ENCODE peak calls at places on chromosomes 13 and 19, in six cellular contexts. T is GM12878; V is right cardiac atrium; M is brain microvascular endothelial cell; N is CD8-positive, alpha-beta memory T cell; W is left ventricle myocardium inferior. I is an unnamed sample.

GRCh38 chr13:105083986-105084385 is 1451.5 kb downstream of the EFNB2 start:
- DNase-seq in M (no peak), W (no peak), N (no peak), V (no peak), T (no peak), I (no peak)

GRCh38 chr13:21465710-21466160 is 6.6 kb upstream of the ZDHHC20 start:
- DNase-seq in T (no peak), N (no peak), M (no peak), W (no peak), V (no peak), I (no peak)

GRCh38 chr19:45142016-45142727 is 18.6 kb downstream of the NKPD1 start:
- DNase-seq in W (no peak), M (no peak), T (no peak), N (no peak), V (no peak), I (no peak)

GRCh38 chr13:73074101-73074500 is 15.3 kb downstream of the KLF5 start:
- DNase-seq in M (no peak), N (no peak), T (no peak), V (no peak), W (no peak), I (no peak)

GRCh38 chr13:75635101-75635620 is 969 bp upstream of the LMO7 start:
- DNase-seq in V (peak), N (peak), M (no peak), W (no peak), T (no peak), I (no peak)

GRCh38 chr19:46860846-46861690 is at the start of gene ARHGAP35:
- DNase-seq in T (no peak), W (no peak), N (peak), V (peak), M (no peak), I (no peak)

GRCh38 chr19:5281588-5281987 is 59.0 kb downstream of the PTPRS start:
- DNase-seq in T (no peak), M (no peak), V (peak), N (no peak), W (peak), I (no peak)

GRCh38 chr13:81872581-81872980 is 1531.7 kb upstream of the SPRY2 start:
- DNase-seq in V (no peak), T (no peak), W (no peak), M (no peak), N (no peak), I (no peak)

GRCh38 chr13:43908156-43909126 is 28.7 kb downstream of the LACC1 start:
- DNase-seq in N (peak), M (peak), T (no peak), V (no peak), W (no peak), I (no peak)

GRCh38 chr19:10138879-10139795 is 19.4 kb upstream of the EIF3G start:
- DNase-seq in W (no peak), T (no peak), M (no peak), V (no peak), N (no peak), I (no peak)

GRCh38 chr19:7736148-7736547 is 4.2 kb upstream of the CLEC4G start:
- DNase-seq in W (no peak), M (no peak), T (no peak), N (no peak), V (no peak), I (no peak)

GRCh38 chr13:48000559-48001126 is 430 bp downstream of the SUCLA2 start:
- DNase-seq in V (no peak), W (no peak), N (no peak), M (no peak), T (no peak), I (peak)

GRCh38 chr19:48400018-48400742 is 6.7 kb downstream of the GRIN2D start:
- DNase-seq in N (peak), W (peak), T (no peak), V (peak), M (peak), I (no peak)

GRCh38 chr13:73998631-73999030 is 135.6 kb downstream of the KLF12 start:
- DNase-seq in V (no peak), N (peak), W (no peak), T (no peak), M (no peak), I (no peak)

GRCh38 chr19:6425732-6426686 is 1.4 kb upstream of the KHSRP start:
- DNase-seq in V (peak), M (no peak), N (no peak), T (no peak), W (no peak), I (no peak)

GRCh38 chr19:56839665-56840451 is 668 bp downstream of the PEG3 start:
- DNase-seq in W (peak), V (peak), T (no peak), N (no peak), M (peak), I (no peak)

GRCh38 chr19:4310247-4311121 is 6.1 kb downstream of the FSD1 start:
- DNase-seq in W (no peak), V (no peak), M (no peak), T (no peak), N (no peak), I (no peak)

GRCh38 chr19:16190736-16191135 is 5.5 kb downstream of the FAM32A start:
- DNase-seq in M (no peak), N (no peak), W (no peak), V (no peak), T (no peak), I (no peak)

GRCh38 chr19:7211191-7211988 is 82.8 kb downstream of the INSR start:
- DNase-seq in W (peak), N (no peak), T (no peak), M (peak), V (peak), I (no peak)

GRCh38 chr13:48505597-48506091 is 27.2 kb downstream of the RCBTB2 start:
- DNase-seq in T (peak), W (no peak), V (no peak), M (no peak), N (peak), I (peak)

GRCh38 chr13:81683526-81683925 is 1342.6 kb upstream of the SPRY2 start:
- DNase-seq in M (no peak), N (no peak), V (no peak), T (no peak), W (no peak), I (no peak)

GRCh38 chr13:78609464-78610205 is 6.3 kb upstream of the POU4F1 start:
- DNase-seq in V (peak), T (no peak), W (no peak), M (no peak), N (no peak), I (no peak)

GRCh38 chr19:19900124-19900523 is 622 bp upstream of the ZNF93 start:
- DNase-seq in M (peak), W (no peak), V (no peak), T (no peak), N (no peak), I (no peak)

GRCh38 chr13:69857188-69857821 is 250.3 kb upstream of the ATXN8OS start:
- DNase-seq in M (no peak), T (peak), W (no peak), N (no peak), V (no peak), I (peak)

GRCh38 chr19:33257828-33258227 is 32.2 kb upstream of the SLC7A10 start:
- DNase-seq in W (no peak), V (no peak), T (no peak), M (no peak), N (no peak), I (no peak)

GRCh38 chr19:53076984-53077383 is 26.2 kb downstream of the ZNF160 start:
- DNase-seq in V (peak), M (peak), W (peak), N (no peak), T (no peak), I (no peak)

GRCh38 chr19:8388612-8388958 is 1.6 kb upstream of the RAB11B start:
- DNase-seq in M (no peak), W (no peak), T (no peak), V (no peak), N (no peak), I (no peak)

GRCh38 chr13:110250258-110250891 is 56.6 kb downstream of the COL4A1 start:
- DNase-seq in N (no peak), W (peak), M (peak), T (no peak), V (peak), I (no peak)

GRCh38 chr13:110457361-110457760 is 104.2 kb downstream of the RAB20 start:
- DNase-seq in N (no peak), M (no peak), V (no peak), W (no peak), T (no peak), I (no peak)

GRCh38 chr19:16338470-16339360 is 14.1 kb downstream of the KLF2 start:
- DNase-seq in W (no peak), M (peak), V (peak), N (peak), T (peak), I (no peak)

GRCh38 chr13:109215377-109215776 is 571.0 kb downstream of the IRS2 start:
- DNase-seq in W (no peak), T (no peak), N (no peak), V (no peak), M (no peak), I (no peak)

GRCh38 chr13:95222733-95223018 is 78.6 kb downstream of the ABCC4 start:
- DNase-seq in N (no peak), T (no peak), M (no peak), V (no peak), W (no peak), I (no peak)

GRCh38 chr19:15427350-15427700 is 8.5 kb upstream of the AKAP8L start:
- DNase-seq in M (no peak), N (no peak), V (no peak), T (no peak), W (no peak), I (no peak)

GRCh38 chr19:41604831-41605230 is 22.0 kb downstream of the CEACAM4 start:
- DNase-seq in M (no peak), V (no peak), T (no peak), N (no peak), W (no peak), I (no peak)

GRCh38 chr13:29905845-29906244 is 55.4 kb upstream of the UBL3 start:
- DNase-seq in W (no peak), V (peak), T (no peak), M (no peak), N (no peak), I (no peak)

GRCh38 chr13:53058077-53058660 is 29.6 kb downstream of the OLFM4 start:
- DNase-seq in M (no peak), V (no peak), W (no peak), N (no peak), T (no peak), I (no peak)

GRCh38 chr19:6723108-6723618 is 2.7 kb upstream of the C3 start:
- DNase-seq in M (no peak), V (peak), N (no peak), T (no peak), W (peak), I (no peak)

GRCh38 chr13:51831519-51831918 is 13.5 kb downstream of the TMEM272 start:
- DNase-seq in W (no peak), N (no peak), V (no peak), T (no peak), M (no peak), I (no peak)

GRCh38 chr13:51837016-51837415 is 8.0 kb downstream of the TMEM272 start:
- DNase-seq in W (no peak), N (no peak), T (no peak), M (no peak), V (no peak), I (no peak)

GRCh38 chr13:51833980-51834379 is 11.0 kb downstream of the TMEM272 start:
- DNase-seq in W (no peak), M (no peak), N (no peak), T (no peak), V (no peak), I (no peak)

GRCh38 chr13:51832471-51833152 is 12.4 kb downstream of the TMEM272 start:
- DNase-seq in W (no peak), N (peak), V (no peak), T (no peak), M (no peak), I (no peak)

GRCh38 chr13:51834581-51835158 is 10.3 kb downstream of the TMEM272 start:
- DNase-seq in T (no peak), N (no peak), V (no peak), W (no peak), M (no peak), I (no peak)
- H3K4me3 ChIP-seq in T (no peak), N (no peak), V (no peak), W (no peak), M (no peak), I (no peak)

GRCh38 chr13:101624210-101624922 is 171.9 kb downstream of the ITGBL1 start:
- DNase-seq in V (no peak), T (no peak), M (no peak), N (no peak), W (no peak), I (no peak)
- H3K4me3 ChIP-seq in V (no peak), T (peak), M (no peak), N (peak), W (no peak), I (no peak)

DNA sequence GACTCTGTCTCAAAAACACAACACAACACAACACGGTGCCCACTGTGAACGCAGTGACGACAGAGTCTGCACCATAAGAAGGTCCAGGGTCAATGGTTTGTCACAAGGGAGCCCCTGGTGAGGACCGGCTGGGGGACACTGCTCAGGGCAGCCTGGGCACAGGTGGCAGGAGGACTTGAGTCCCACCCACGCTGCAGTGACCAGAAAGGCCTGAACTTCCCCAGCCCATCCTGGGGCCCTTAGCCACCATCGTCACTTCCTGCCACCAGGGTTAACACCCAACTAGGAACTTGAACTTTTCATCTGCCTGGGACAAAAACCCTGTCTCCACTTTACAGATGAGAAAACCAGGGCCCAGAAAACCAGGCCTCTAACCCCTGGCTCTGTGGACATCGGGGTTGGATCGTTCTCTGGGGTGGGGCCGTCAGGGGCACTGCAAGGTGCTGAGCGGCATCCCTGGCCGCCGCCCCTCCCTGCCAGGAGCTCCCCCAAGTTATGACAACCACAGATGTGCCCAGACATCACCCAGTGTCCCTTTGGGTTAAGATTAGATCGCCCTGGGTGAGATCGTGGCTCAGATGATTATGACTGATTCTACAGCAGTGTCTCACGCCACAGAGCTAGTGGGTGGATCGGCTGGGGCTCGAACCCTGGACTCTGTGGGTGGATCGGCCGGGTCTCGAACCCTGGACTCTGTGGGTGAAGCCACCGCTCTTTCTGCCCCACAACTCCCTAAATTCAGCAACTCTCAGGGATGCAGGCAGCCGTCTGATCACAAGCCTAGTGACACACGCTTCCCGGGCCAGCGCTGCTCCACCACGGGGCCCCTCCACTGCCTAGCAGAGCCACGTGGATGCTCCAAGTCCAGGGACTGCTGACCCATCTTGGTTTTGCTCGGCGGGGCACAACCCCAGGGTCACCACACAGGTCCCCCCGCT is 14.0 kb downstream of the MOB3A start:
- DNase-seq in W (no peak), T (no peak), V (no peak), N (peak), M (no peak), I (no peak)
- H3K4me3 ChIP-seq in W (no peak), T (peak), V (no peak), N (peak), M (no peak), I (peak)

DNA sequence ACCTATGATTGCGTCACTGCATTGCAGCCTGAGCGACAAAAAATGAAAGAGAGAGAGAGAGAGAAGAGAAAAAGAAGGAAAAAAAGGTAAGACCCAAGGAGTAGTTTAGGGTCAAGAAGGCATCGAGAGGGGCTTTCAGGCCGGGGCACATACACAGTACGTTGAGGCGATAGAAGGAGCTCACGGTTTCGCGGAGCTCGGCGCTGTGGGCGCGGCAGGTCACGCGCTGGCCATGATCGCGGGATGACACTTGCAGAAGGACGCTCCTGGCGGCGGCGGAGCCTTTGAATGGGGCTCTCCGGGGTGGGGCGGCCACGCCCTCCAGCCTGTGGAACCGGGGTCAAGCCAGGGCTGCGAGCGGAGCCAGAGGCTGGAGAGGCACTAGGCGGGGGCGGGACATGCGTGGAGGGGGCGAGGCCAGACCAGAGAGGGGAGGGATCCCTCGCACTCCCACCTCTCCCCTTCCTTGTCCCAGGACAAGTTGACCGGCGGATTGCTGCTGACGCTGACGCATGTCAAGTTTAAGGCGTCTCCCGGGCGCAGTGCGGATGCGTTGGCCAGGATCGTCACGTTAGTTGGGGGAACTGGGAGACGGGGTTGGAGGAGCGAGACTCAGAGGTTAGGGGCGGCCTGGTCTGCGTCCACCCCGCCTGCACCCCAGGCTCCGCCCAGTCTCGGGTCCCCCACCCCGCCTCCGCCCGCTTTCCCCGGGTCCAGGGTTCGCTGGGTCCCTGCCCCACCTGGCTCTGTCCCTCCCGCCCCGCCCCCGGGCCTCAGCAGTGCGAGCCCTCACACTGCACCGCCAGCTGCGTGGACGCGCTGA is 6.9 kb downstream of the NPHS1 start:
- DNase-seq in V (peak), W (no peak), N (no peak), M (no peak), T (no peak), I (no peak)
- H3K4me3 ChIP-seq in V (peak), W (peak), N (no peak), M (no peak), T (no peak), I (no peak)

GRCh38 chr19:38265213-38265861 is 964 bp downstream of the SPINT2 start:
- DNase-seq in V (no peak), W (no peak), M (no peak), T (no peak), N (peak), I (no peak)

GRCh38 chr19:38267780-38268430 is 3.5 kb downstream of the SPINT2 start:
- DNase-seq in W (no peak), T (no peak), N (no peak), M (no peak), V (no peak), I (no peak)

GRCh38 chr19:38268539-38268938 is 4.2 kb downstream of the SPINT2 start:
- DNase-seq in T (no peak), M (no peak), N (no peak), W (no peak), V (no peak), I (no peak)

GRCh38 chr19:38266070-38266469 is 1.7 kb downstream of the SPINT2 start:
- DNase-seq in V (no peak), T (no peak), N (no peak), W (no peak), M (no peak), I (no peak)

GRCh38 chr19:38266981-38267597 is 2.7 kb downstream of the SPINT2 start:
- DNase-seq in V (no peak), M (peak), W (no peak), T (no peak), N (no peak), I (no peak)
- H3K4me3 ChIP-seq in V (no peak), M (no peak), W (no peak), T (no peak), N (no peak), I (no peak)

DNA sequence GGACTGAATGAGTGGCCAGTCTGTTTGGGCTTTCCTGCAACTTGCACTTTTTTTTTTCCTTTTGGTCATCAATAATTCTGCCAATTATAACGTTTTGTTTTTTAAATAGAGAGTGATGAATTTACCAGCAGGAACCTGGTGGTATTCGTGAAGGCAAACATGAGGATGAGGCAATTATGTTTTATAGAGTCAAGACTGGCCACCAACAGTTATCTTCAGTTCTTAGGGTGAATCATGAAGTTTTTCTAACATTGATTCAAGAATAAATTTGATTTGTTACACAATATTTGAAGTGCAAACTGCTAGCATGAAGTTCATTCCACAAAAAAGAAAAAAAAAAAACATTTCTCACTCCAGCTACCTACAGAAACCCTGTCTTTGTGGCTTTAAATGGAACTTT is 244.5 kb downstream of the SPRY2 start:
- DNase-seq in M (no peak), T (no peak), N (no peak), V (no peak), W (no peak), I (no peak)
- H3K4me3 ChIP-seq in M (no peak), T (no peak), N (no peak), V (no peak), W (no peak), I (no peak)

DNA sequence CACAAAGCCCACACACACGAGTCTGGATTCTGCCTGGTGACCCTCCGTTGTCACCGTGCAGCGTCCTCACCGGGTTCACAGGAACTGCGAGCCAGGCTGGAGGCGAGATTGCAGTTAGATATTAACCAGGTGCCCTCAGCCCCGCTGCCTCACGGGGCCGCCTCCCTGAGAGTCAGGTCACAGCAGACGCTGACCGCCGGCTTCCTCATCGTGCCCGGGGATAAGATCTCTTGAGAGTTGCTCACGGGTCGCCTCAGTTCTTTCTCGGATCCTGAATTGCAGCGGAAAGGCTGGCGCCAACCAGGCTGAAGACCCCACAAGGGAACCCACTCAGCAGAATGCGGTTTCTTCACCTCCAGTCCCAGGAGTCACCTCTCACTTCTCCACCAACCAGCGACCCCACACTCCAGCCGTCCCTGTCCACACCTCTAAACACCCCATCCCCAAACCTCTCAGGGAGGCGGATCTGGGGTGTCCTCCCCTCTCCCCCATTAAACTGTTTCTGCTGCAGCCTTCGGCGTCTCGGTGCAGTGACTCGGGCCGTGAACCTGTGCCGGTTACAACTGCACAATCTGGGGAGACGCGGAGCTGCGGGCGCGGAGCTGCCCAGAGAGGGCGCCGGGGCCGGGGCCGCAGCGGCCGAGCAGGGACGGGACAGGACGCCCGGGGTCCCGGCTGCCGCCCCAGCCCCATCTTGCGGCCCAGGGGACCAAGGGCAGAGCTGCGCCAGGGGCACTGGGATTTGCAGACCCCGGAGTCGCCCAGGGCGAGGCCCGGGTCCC is 591 bp downstream of the ZNF823 start:
- DNase-seq in T (no peak), V (peak), N (no peak), M (peak), W (peak), I (no peak)
- H3K4me3 ChIP-seq in T (peak), V (peak), N (peak), M (peak), W (peak), I (peak)

I was measured in GM12864.